ENCODE peak calls at places on chromosomes 13 and 19, in five cellular contexts. One of them, this sample, is unnamed.

GRCh38 chr19:55213547-55213946 is 4.2 kb upstream of the PTPRH start:
- DNase-seq in memory B cell: no peak
- DNase-seq in fibroblast of the conjunctiva: no peak
- DNase-seq in frontal cortex: no peak
- DNase-seq in T-helper 1 cell: no peak
- DNase-seq in this sample: no peak

GRCh38 chr19:57527136-57527881 is at the start of gene ZNF549:
- DNase-seq in T-helper 1 cell: peak
- DNase-seq in frontal cortex: peak
- DNase-seq in fibroblast of the conjunctiva: peak
- DNase-seq in memory B cell: peak
- DNase-seq in this sample: peak

GRCh38 chr13:56735537-56735942 is 405.2 kb upstream of the PRR20A start:
- DNase-seq in T-helper 1 cell: no peak
- DNase-seq in fibroblast of the conjunctiva: no peak
- DNase-seq in frontal cortex: no peak
- DNase-seq in memory B cell: no peak
- DNase-seq in this sample: no peak

GRCh38 chr13:52995946-52996345 is 32.7 kb upstream of the OLFM4 start:
- DNase-seq in memory B cell: no peak
- DNase-seq in fibroblast of the conjunctiva: no peak
- DNase-seq in T-helper 1 cell: no peak
- DNase-seq in frontal cortex: no peak
- DNase-seq in this sample: no peak

GRCh38 chr13:44165172-44165894 is 208.3 kb upstream of the SERP2 start:
- DNase-seq in memory B cell: no peak
- DNase-seq in frontal cortex: no peak
- DNase-seq in fibroblast of the conjunctiva: no peak
- DNase-seq in T-helper 1 cell: no peak
- DNase-seq in this sample: no peak

GRCh38 chr19:56595548-56595899 is 422 bp downstream of the ZNF71 start:
- DNase-seq in frontal cortex: no peak
- DNase-seq in T-helper 1 cell: no peak
- DNase-seq in memory B cell: no peak
- DNase-seq in fibroblast of the conjunctiva: no peak
- DNase-seq in this sample: no peak

GRCh38 chr19:5447700-5448311 is 7.4 kb upstream of the ZNRF4 start:
- DNase-seq in fibroblast of the conjunctiva: no peak
- DNase-seq in frontal cortex: no peak
- DNase-seq in memory B cell: no peak
- DNase-seq in T-helper 1 cell: no peak
- DNase-seq in this sample: no peak

GRCh38 chr13:113098163-113098732 is 7.3 kb upstream of the F7 start:
- DNase-seq in frontal cortex: no peak
- DNase-seq in memory B cell: no peak
- DNase-seq in fibroblast of the conjunctiva: no peak
- DNase-seq in T-helper 1 cell: no peak
- DNase-seq in this sample: no peak

GRCh38 chr19:3607398-3608078 is 863 bp upstream of the TBXA2R start:
- DNase-seq in memory B cell: no peak
- DNase-seq in frontal cortex: no peak
- DNase-seq in fibroblast of the conjunctiva: no peak
- DNase-seq in T-helper 1 cell: no peak
- DNase-seq in this sample: no peak

GRCh38 chr19:28582344-28582743 is 630.6 kb downstream of the UQCRFS1 start:
- DNase-seq in fibroblast of the conjunctiva: no peak
- DNase-seq in T-helper 1 cell: no peak
- DNase-seq in frontal cortex: no peak
- DNase-seq in memory B cell: no peak
- DNase-seq in this sample: no peak

GRCh38 chr19:56253737-56254136 is 18.8 kb upstream of the EDDM13 start:
- DNase-seq in T-helper 1 cell: no peak
- DNase-seq in fibroblast of the conjunctiva: peak
- DNase-seq in memory B cell: peak
- DNase-seq in frontal cortex: peak
- DNase-seq in this sample: peak

GRCh38 chr13:50460366-50460765 is 383.1 kb downstream of the DLEU7 start:
- DNase-seq in memory B cell: no peak
- DNase-seq in fibroblast of the conjunctiva: no peak
- DNase-seq in T-helper 1 cell: no peak
- DNase-seq in frontal cortex: no peak
- DNase-seq in this sample: no peak

GRCh38 chr13:32073180-32073864 is 41.7 kb downstream of the FRY start:
- DNase-seq in memory B cell: no peak
- DNase-seq in fibroblast of the conjunctiva: no peak
- DNase-seq in T-helper 1 cell: no peak
- DNase-seq in frontal cortex: no peak
- DNase-seq in this sample: no peak

GRCh38 chr13:74064805-74065204 is 69.4 kb downstream of the KLF12 start:
- DNase-seq in fibroblast of the conjunctiva: no peak
- DNase-seq in T-helper 1 cell: no peak
- DNase-seq in memory B cell: no peak
- DNase-seq in frontal cortex: no peak
- DNase-seq in this sample: no peak

GRCh38 chr13:95956589-95957148 is 96.5 kb downstream of the UGGT2 start:
- DNase-seq in T-helper 1 cell: no peak
- DNase-seq in memory B cell: no peak
- DNase-seq in fibroblast of the conjunctiva: peak
- DNase-seq in frontal cortex: no peak
- DNase-seq in this sample: no peak

GRCh38 chr19:44960906-44961734 is 5.9 kb downstream of the CLPTM1 start:
- DNase-seq in T-helper 1 cell: no peak
- DNase-seq in fibroblast of the conjunctiva: no peak
- DNase-seq in memory B cell: peak
- DNase-seq in frontal cortex: no peak
- DNase-seq in this sample: no peak

GRCh38 chr13:107551521-107551920 is 663.8 kb downstream of the LIG4 start:
- DNase-seq in T-helper 1 cell: no peak
- DNase-seq in memory B cell: no peak
- DNase-seq in fibroblast of the conjunctiva: no peak
- DNase-seq in frontal cortex: no peak
- DNase-seq in this sample: no peak